ENCODE peak calls at places on chromosomes 12 and 14, in nine cellular contexts. A is COR-L47, F is left colon, N is nucleus accumbens, R is T-cell, K is left ventricle myocardium inferior, O is islet precursor cell, W is dorsolateral prefrontal cortex, I is ecto neural progenitor cell. C is an unnamed sample.
A peak's percentile ranks its signal among the peaks of the same experiment; 100 is the strongest.

GRCh38 chr12:57622293-57623245 is 10.4 kb downstream of the B4GALNT1 start:
- DNase-seq in R (no peak), A (no peak), N (no peak), K (no peak), O (peak; percentile 45), W (no peak), F (no peak), I (peak; percentile 43), C (no peak)

GRCh38 chr12:118981285-118982201 is at the start of gene SRRM4:
- DNase-seq in N (peak; percentile 82), F (peak; percentile 3), I (peak; percentile 96), O (peak; percentile 87), W (peak; percentile 74), A (peak; percentile 50), K (no peak), R (no peak), C (no peak)

GRCh38 chr14:67938046-67938445 is 118.5 kb downstream of the RAD51B start:
- DNase-seq in W (no peak), N (no peak), K (no peak), A (no peak), I (no peak), F (no peak), O (no peak), R (no peak), C (no peak)

GRCh38 chr12:3202734-3203446 is 125.7 kb downstream of the TSPAN9 start:
- DNase-seq in I (peak; percentile 90), O (peak; percentile 85), N (no peak), F (peak; percentile 62), A (no peak), R (peak; percentile 36), K (no peak), W (no peak), C (peak; percentile 75)

GRCh38 chr12:44875417-44875953 is 630 bp downstream of the NELL2 start:
- DNase-seq in R (peak; percentile 30), K (no peak), O (peak; percentile 63), A (no peak), F (peak; percentile 7), N (no peak), W (no peak), I (peak; percentile 78), C (peak; percentile 35)

GRCh38 chr14:22627506-22628263 is 16.5 kb downstream of the OR6J1 start:
- DNase-seq in N (no peak), A (no peak), O (no peak), R (no peak), W (no peak), F (no peak), I (no peak), K (no peak), C (no peak)

GRCh38 chr12:19419086-19419485 is 20.2 kb upstream of the AEBP2 start:
- DNase-seq in K (no peak), O (peak; percentile 46), A (no peak), W (no peak), N (no peak), I (no peak), F (no peak), R (no peak), C (no peak)

GRCh38 chr12:39490500-39491276 is 47.8 kb upstream of the KIF21A start:
- DNase-seq in N (no peak), O (no peak), K (no peak), I (no peak), R (no peak), A (peak; percentile 6), W (no peak), F (no peak), C (no peak)

GRCh38 chr12:78695749-78696148 is 168.8 kb upstream of the SYT1 start:
- DNase-seq in O (no peak), N (no peak), W (no peak), R (no peak), F (no peak), A (no peak), I (no peak), K (no peak), C (no peak)

GRCh38 chr12:53849113-53849512 is 89.5 kb upstream of the HOXC13 start:
- DNase-seq in O (no peak), N (no peak), A (no peak), K (no peak), R (no peak), I (no peak), W (no peak), F (no peak), C (no peak)

GRCh38 chr12:63855299-63855698 is 10.8 kb downstream of the SRGAP1 start:
- DNase-seq in R (no peak), K (no peak), F (no peak), N (no peak), I (no peak), O (no peak), A (no peak), W (no peak), C (no peak)

GRCh38 chr12:101552277-101552676 is 42.5 kb upstream of the MYBPC1 start:
- DNase-seq in R (no peak), K (no peak), N (no peak), I (no peak), F (no peak), O (peak; percentile 78), A (no peak), W (no peak), C (no peak)

GRCh38 chr12:45938566-45938965 is 51.8 kb downstream of the SCAF11 start:
- DNase-seq in K (no peak), O (no peak), R (no peak), W (no peak), N (no peak), I (no peak), A (peak; percentile 12), F (no peak), C (no peak)

GRCh38 chr12:49227701-49228100 is 37.2 kb upstream of the TUBA1C start:
- DNase-seq in I (no peak), O (no peak), N (no peak), A (peak; percentile 54), W (no peak), K (no peak), R (no peak), F (no peak), C (no peak)

GRCh38 chr12:103677341-103677740 is 90.3 kb downstream of the STAB2 start:
- DNase-seq in K (no peak), A (peak; percentile 76), R (no peak), W (no peak), I (no peak), N (no peak), O (peak; percentile 71), F (peak; percentile 69), C (peak; percentile 69)

GRCh38 chr14:28759658-28760313 is 6.8 kb upstream of the FOXG1 start:
- DNase-seq in W (no peak), A (no peak), K (no peak), R (no peak), I (no peak), N (no peak), F (no peak), O (no peak), C (no peak)

GRCh38 chr12:39272934-39273770 is 169.8 kb downstream of the KIF21A start:
- DNase-seq in N (no peak), I (no peak), W (no peak), A (peak; percentile 14), K (no peak), R (peak; percentile 3), O (no peak), F (peak; percentile 6), C (no peak)

GRCh38 chr14:100896369-100897060 is 7.0 kb downstream of the RTL1 start:
- DNase-seq in N (no peak), K (no peak), A (no peak), F (no peak), I (peak; percentile 51), O (peak; percentile 46), R (no peak), W (no peak), C (peak; percentile 28)

GRCh38 chr12:125330645-125331341 is 265.6 kb downstream of the AACS start:
- DNase-seq in O (peak; percentile 93), F (peak; percentile 73), K (peak; percentile 62), A (no peak), N (peak; percentile 73), I (peak; percentile 97), W (peak; percentile 70), R (peak; percentile 22), C (peak; percentile 19)

GRCh38 chr12:6772331-6772695 is at the start of gene LAG3:
- DNase-seq in R (no peak), F (no peak), W (no peak), A (no peak), N (no peak), O (no peak), K (no peak), I (no peak), C (no peak)

GRCh38 chr14:77186911-77187648 is 5.5 kb downstream of the TMEM63C start:
- DNase-seq in N (no peak), O (no peak), A (no peak), W (no peak), K (no peak), I (no peak), F (no peak), R (no peak), C (no peak)

GRCh38 chr14:100117647-100118376 is 41.6 kb downstream of the DEGS2 start:
- DNase-seq in A (peak; percentile 58), N (no peak), W (no peak), F (peak; percentile 72), K (no peak), O (no peak), R (no peak), I (no peak), C (peak; percentile 77)

GRCh38 chr14:90739318-90740077 is 76.7 kb downstream of the TTC7B start:
- DNase-seq in R (no peak), A (no peak), K (no peak), F (no peak), I (peak; percentile 20), N (no peak), W (no peak), O (no peak), C (no peak)

GRCh38 chr14:73162271-73162670 is 26.0 kb downstream of the PSEN1 start:
- DNase-seq in O (no peak), I (no peak), F (no peak), W (no peak), A (no peak), N (no peak), R (no peak), K (no peak), C (no peak)